ENCODE peak calls at places on chromosomes 6 and 20, in seven cellular contexts. M is H4, R is pons, W is activated T-helper 1 cell treated with Interleukin-2 at 50 U/mL for 16 hours, J is iris pigment epithelial cell, Q is iPS DF 19.7, Z is breast epithelium. I is an unnamed sample.

GRCh38 chr6:27213544-27214125 is 33.9 kb upstream of the PRSS16 start:
- DNase-seq in M (peak), W (no peak), J (peak), Z (no peak), R (no peak), Q (no peak), I (no peak)

GRCh38 chr6:56899753-56900152 is 55.2 kb upstream of the BEND6 start:
- DNase-seq in Q (no peak), W (no peak), R (no peak), J (no peak), M (no peak), Z (no peak), I (no peak)

GRCh38 chr6:49556429-49556837 is 6.0 kb downstream of the C6orf141 start:
- DNase-seq in W (no peak), J (peak), Z (no peak), Q (no peak), M (peak), R (no peak), I (no peak)

GRCh38 chr20:49979030-49979832 is 3.5 kb upstream of the SNAI1 start:
- DNase-seq in Q (no peak), M (no peak), W (peak), J (no peak), Z (no peak), R (peak), I (no peak)

GRCh38 chr20:6100261-6100660 is 22.6 kb downstream of the FERMT1 start:
- DNase-seq in Q (no peak), W (no peak), M (no peak), Z (no peak), J (no peak), R (no peak), I (peak)

GRCh38 chr6:155397172-155397705 is 58.4 kb downstream of the NOX3 start:
- DNase-seq in R (no peak), Q (no peak), W (no peak), Z (no peak), M (no peak), J (no peak), I (no peak)

GRCh38 chr6:44386364-44386928 is 1.1 kb upstream of the CDC5L start:
- DNase-seq in Q (no peak), W (no peak), R (no peak), M (peak), J (no peak), Z (peak), I (no peak)

GRCh38 chr6:138680085-138680484 is 93.5 kb upstream of the CCDC28A start:
- DNase-seq in M (no peak), Z (no peak), R (no peak), J (no peak), W (no peak), Q (no peak), I (no peak)

GRCh38 chr20:43532416-43533055 is 25.0 kb downstream of the L3MBTL1 start:
- DNase-seq in Z (no peak), R (no peak), W (no peak), Q (no peak), M (no peak), J (no peak), I (no peak)

GRCh38 chr6:130466052-130466743 is 100.4 kb downstream of the TMEM200A start:
- DNase-seq in J (peak), R (no peak), M (no peak), Q (no peak), W (no peak), Z (no peak), I (no peak)

GRCh38 chr20:48017504-48017903 is 232.2 kb upstream of the SULF2 start:
- DNase-seq in M (no peak), W (no peak), Z (no peak), Q (no peak), J (no peak), R (no peak), I (no peak)

GRCh38 chr20:58640446-58640845 is 10.6 kb upstream of the STX16 start:
- DNase-seq in M (no peak), Q (no peak), J (peak), Z (no peak), R (no peak), W (no peak), I (peak)

GRCh38 chr20:8094415-8094818 is 37.6 kb upstream of the PLCB1 start:
- DNase-seq in W (no peak), M (no peak), Z (peak), Q (no peak), J (peak), R (peak), I (no peak)

I was measured in MV-4-11.